ENCODE peak calls at places on chromosomes 11 and 22, in nine cellular contexts. K is T follicular helper cell, X is EL, E is GF-D8, D is BJ, Q is nucleus accumbens, R is Right ventricle myocardium superior, Z is neural crest cell, N is anterior cingulate cortex. A is an unnamed sample.
A peak's percentile ranks its signal among the peaks of the same experiment; 100 is the strongest.

GRCh38 chr11:35688023-35688422 is 25.4 kb downstream of the TRIM44 start:
- DNase-seq in R (no peak), Z (no peak), D (no peak), N (no peak), K (no peak), X (peak; percentile 61), Q (no peak), E (no peak), A (no peak)

GRCh38 chr22:16959345-16959930 is 48.6 kb downstream of the GAB4 start:
- DNase-seq in K (no peak), X (no peak), N (no peak), Q (no peak), D (no peak), E (no peak), Z (no peak), R (no peak), A (no peak)

GRCh38 chr22:41366323-41367014 is 15.3 kb upstream of the TEF start:
- DNase-seq in K (no peak), Q (no peak), Z (no peak), D (no peak), R (no peak), E (no peak), N (peak; percentile 26), X (no peak), A (no peak)

GRCh38 chr22:29958170-29958569 is 75.2 kb downstream of the MTMR3 start:
- DNase-seq in Q (no peak), D (no peak), N (no peak), Z (no peak), R (no peak), E (no peak), X (no peak), K (no peak), A (no peak)

GRCh38 chr22:36015806-36016519 is 12.7 kb downstream of the RBFOX2 start:
- DNase-seq in Z (no peak), D (no peak), N (no peak), Q (no peak), K (no peak), X (no peak), E (no peak), R (no peak), A (no peak)

GRCh38 chr22:46366801-46367706 is 31.5 kb downstream of the TRMU start:
- DNase-seq in E (no peak), X (no peak), R (peak; percentile 30), Z (no peak), D (no peak), Q (no peak), K (no peak), N (no peak), A (peak; percentile 46)

GRCh38 chr11:119861160-119861559 is 132.2 kb upstream of the NECTIN1 start:
- DNase-seq in Z (no peak), R (no peak), N (no peak), E (no peak), D (no peak), K (no peak), Q (no peak), X (no peak), A (no peak)

GRCh38 chr11:120129570-120129969 is 8.3 kb downstream of the TRIM29 start:
- DNase-seq in Z (no peak), K (no peak), E (no peak), D (no peak), N (no peak), Q (no peak), X (no peak), R (no peak), A (no peak)

GRCh38 chr11:69958308-69958707 is 119.8 kb upstream of the ANO1 start:
- DNase-seq in R (no peak), X (peak; percentile 63), K (no peak), E (no peak), Z (no peak), N (no peak), Q (no peak), D (peak; percentile 11), A (no peak)

GRCh38 chr11:33721291-33721840 is 14.9 kb downstream of the CD59 start:
- DNase-seq in Z (no peak), N (no peak), K (no peak), R (no peak), E (no peak), Q (no peak), X (peak; percentile 78), D (no peak), A (no peak)

GRCh38 chr11:815675-816432 is 2.9 kb upstream of the PNPLA2 start:
- DNase-seq in K (no peak), X (no peak), N (no peak), D (no peak), Q (no peak), E (no peak), R (no peak), Z (no peak), A (no peak)

GRCh38 chr22:39748877-39749276 is 144.7 kb downstream of the ENTHD1 start:
- DNase-seq in Z (no peak), D (peak; percentile 1), X (peak; percentile 30), K (no peak), N (no peak), Q (no peak), R (no peak), E (no peak), A (no peak)

GRCh38 chr11:110471315-110471714 is 41.6 kb downstream of the FDX1 start:
- DNase-seq in X (peak; percentile 30), Z (no peak), N (no peak), Q (no peak), R (no peak), K (no peak), E (no peak), D (no peak), A (no peak)

GRCh38 chr11:20337526-20338154 is 25.9 kb upstream of the HTATIP2 start:
- DNase-seq in X (peak; percentile 26), K (no peak), E (no peak), Z (peak; percentile 34), R (no peak), Q (no peak), D (no peak), N (peak; percentile 11), A (no peak)

GRCh38 chr22:46803031-46803880 is 40.8 kb downstream of the TBC1D22A start:
- DNase-seq in Z (peak; percentile 30), Q (no peak), X (peak; percentile 25), N (no peak), R (peak; percentile 74), D (no peak), E (no peak), K (peak; percentile 60), A (peak; percentile 72)

GRCh38 chr11:128453444-128454336 is 133.7 kb downstream of the ETS1 start:
- DNase-seq in N (peak; percentile 36), E (no peak), K (no peak), Z (no peak), D (peak; percentile 95), R (peak; percentile 64), X (peak; percentile 96), Q (no peak), A (no peak)

GRCh38 chr22:23404689-23405365 is 175.3 kb downstream of the IGLL1 start:
- DNase-seq in Q (no peak), Z (no peak), K (no peak), R (no peak), E (no peak), X (peak; percentile 28), D (no peak), N (no peak), A (no peak)

GRCh38 chr11:92978226-92979111 is 9.0 kb downstream of the MTNR1B start:
- DNase-seq in Z (no peak), E (no peak), D (no peak), R (peak; percentile 56), N (peak; percentile 41), X (peak; percentile 24), K (no peak), Q (no peak), A (no peak)

GRCh38 chr11:5297671-5298070 is 4.1 kb downstream of the OR51B4 start:
- DNase-seq in Z (no peak), N (no peak), D (no peak), K (no peak), E (no peak), R (no peak), Q (no peak), X (no peak), A (no peak)

GRCh38 chr11:119608201-119608600 is 120.8 kb downstream of the NECTIN1 start:
- DNase-seq in R (no peak), N (no peak), K (no peak), X (no peak), Z (no peak), Q (no peak), D (no peak), E (no peak), A (no peak)

GRCh38 chr11:70128435-70128906 is 50.4 kb downstream of the ANO1 start:
- DNase-seq in Q (no peak), K (no peak), D (no peak), X (no peak), R (no peak), Z (no peak), E (no peak), N (no peak), A (no peak)

GRCh38 chr11:131408011-131408640 is 37.7 kb downstream of the NTM start:
- DNase-seq in X (peak; percentile 41), K (no peak), R (peak; percentile 46), E (peak; percentile 93), N (no peak), Q (no peak), Z (peak; percentile 47), D (peak; percentile 0), A (no peak)

GRCh38 chr22:46858181-46858771 is 95.8 kb downstream of the TBC1D22A start:
- DNase-seq in E (no peak), K (no peak), R (no peak), Q (no peak), Z (no peak), N (no peak), D (no peak), X (no peak), A (no peak)

GRCh38 chr11:35618497-35619029 is 303 bp downstream of the FJX1 start:
- DNase-seq in Q (no peak), R (no peak), K (no peak), D (no peak), E (no peak), N (no peak), Z (no peak), X (no peak), A (peak; percentile 14)

GRCh38 chr11:21817677-21818076 is 375.2 kb upstream of the ANO5 start:
- DNase-seq in E (no peak), Q (no peak), N (no peak), D (no peak), X (no peak), Z (no peak), R (no peak), K (no peak), A (no peak)

GRCh38 chr22:44329179-44329796 is 16.5 kb upstream of the SHISAL1 start:
- DNase-seq in R (no peak), Q (no peak), D (no peak), Z (no peak), N (no peak), K (no peak), X (no peak), E (no peak), A (no peak)

A was measured in T-helper 17 cell.